ENCODE peak calls at places on chromosome 4, in six cellular contexts. T, E, C, Y, K and S are unnamed samples.

GRCh38 chr4:141142423-141142822 is 9.2 kb upstream of the RNF150 start:
- DNase-seq in C (no peak), K (no peak), Y (no peak), T (no peak), E (no peak), S (no peak)

GRCh38 chr4:84792366-84793301 is 173.9 kb downstream of the WDFY3 start:
- DNase-seq in T (no peak), C (no peak), E (no peak), K (no peak), Y (no peak), S (no peak)

GRCh38 chr4:39502034-39502658 is 25.1 kb downstream of the UGDH start:
- DNase-seq in T (no peak), E (no peak), Y (no peak), K (no peak), C (no peak), S (no peak)

GRCh38 chr4:116952530-116953108 is 132.8 kb downstream of the TRAM1L1 start:
- DNase-seq in K (no peak), E (no peak), T (no peak), C (no peak), Y (no peak), S (no peak)

GRCh38 chr4:23728393-23728792 is 161.5 kb downstream of the PPARGC1A start:
- DNase-seq in Y (no peak), E (no peak), K (peak; percentile 10), T (no peak), C (no peak), S (no peak)

GRCh38 chr4:185810746-185811508 is 1.1 kb downstream of the SORBS2 start:
- DNase-seq in E (peak; percentile 97), C (no peak), Y (no peak), T (no peak), K (no peak), S (no peak)

GRCh38 chr4:45293335-45293734 is 567.0 kb upstream of the GNPDA2 start:
- DNase-seq in E (no peak), K (no peak), C (no peak), Y (no peak), T (no peak), S (no peak)

GRCh38 chr4:184237612-184238011 is 19.9 kb upstream of the ENPP6 start:
- DNase-seq in T (no peak), E (no peak), C (no peak), Y (no peak), K (no peak), S (no peak)

GRCh38 chr4:24980064-24980690 is 50.6 kb downstream of the LGI2 start:
- DNase-seq in Y (peak; percentile 19), K (peak; percentile 41), T (peak; percentile 39), E (peak; percentile 33), C (peak; percentile 70), S (peak; percentile 26)

GRCh38 chr4:16779028-16779675 is 119.3 kb downstream of the LDB2 start:
- DNase-seq in C (no peak), K (no peak), T (no peak), Y (no peak), E (no peak), S (no peak)

GRCh38 chr4:14669418-14669817 is 332.9 kb upstream of the CPEB2 start:
- DNase-seq in C (no peak), K (no peak), Y (no peak), E (no peak), T (no peak), S (no peak)

GRCh38 chr4:176036585-176037205 is 28.9 kb upstream of the WDR17 start:
- DNase-seq in C (no peak), K (no peak), E (no peak), Y (no peak), T (no peak), S (no peak)

GRCh38 chr4:25169446-25169845 is 9.2 kb upstream of the SEPSECS start:
- DNase-seq in K (no peak), E (no peak), T (no peak), C (no peak), Y (no peak), S (no peak)

GRCh38 chr4:10963958-10964705 is 279.6 kb upstream of the CLNK start:
- DNase-seq in T (no peak), K (no peak), Y (no peak), C (no peak), E (no peak), S (no peak)

GRCh38 chr4:78292336-78292735 is 235.2 kb downstream of the FRAS1 start:
- DNase-seq in T (no peak), Y (no peak), K (no peak), E (no peak), C (no peak), S (no peak)

GRCh38 chr4:183758006-183758734 is 99.1 kb downstream of the TRAPPC11 start:
- DNase-seq in K (no peak), E (no peak), Y (no peak), T (no peak), C (peak; percentile 26), S (no peak)

GRCh38 chr4:70443329-70443728 is 28.7 kb upstream of the MUC7 start:
- DNase-seq in T (no peak), Y (no peak), C (no peak), E (no peak), K (no peak), S (no peak)

GRCh38 chr4:74623041-74623440 is 171.3 kb downstream of the BTC start:
- DNase-seq in E (peak; percentile 66), Y (no peak), K (no peak), C (peak; percentile 61), T (peak; percentile 3), S (no peak)

GRCh38 chr4:16659120-16659519 is 239.3 kb downstream of the LDB2 start:
- DNase-seq in Y (no peak), E (no peak), T (no peak), K (no peak), C (no peak), S (no peak)

GRCh38 chr4:17721496-17722360 is 59.7 kb downstream of the FAM184B start:
- DNase-seq in T (no peak), E (no peak), C (no peak), K (no peak), Y (no peak), S (no peak)

GRCh38 chr4:152981278-152981677 is 45.2 kb downstream of the FHDC1 start:
- DNase-seq in T (no peak), E (no peak), C (no peak), K (no peak), Y (no peak), S (no peak)

DNA sequence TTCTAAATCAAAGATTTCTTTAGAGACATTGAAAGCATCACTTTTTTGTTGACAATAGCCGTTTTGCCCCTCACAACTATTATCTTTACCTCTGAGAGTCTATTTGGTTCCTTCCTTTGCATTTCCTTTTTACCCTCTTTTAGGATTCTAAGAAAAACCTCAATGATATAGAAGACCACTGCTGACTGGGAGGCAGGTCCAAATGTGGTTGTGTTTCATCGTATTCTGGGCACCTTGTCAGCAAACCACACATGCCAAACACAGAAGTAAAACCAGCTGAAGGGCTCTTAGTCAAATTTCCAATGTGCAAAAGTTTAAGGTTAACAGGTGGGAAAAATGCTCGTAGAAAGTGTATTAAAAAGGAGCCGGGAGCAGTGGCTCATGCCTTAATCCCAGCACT is 5.1 kb upstream of the PRMT9 start:
- DNase-seq in E (no peak), C (no peak), K (no peak), Y (no peak), T (no peak), S (no peak)
- TF ChIP-seq TAF1 in E (no peak), C (no peak), K (no peak), Y (no peak), T (no peak), S (no peak)

GRCh38 chr4:3388461-3389185 is 53.1 kb upstream of the HGFAC start:
- DNase-seq in T (no peak), E (no peak), C (no peak), K (no peak), Y (peak; percentile 77), S (no peak)
- TF ChIP-seq POLR2A in T (peak; percentile 45), E (no peak), C (no peak), K (no peak), Y (no peak), S (peak; percentile 21)

DNA sequence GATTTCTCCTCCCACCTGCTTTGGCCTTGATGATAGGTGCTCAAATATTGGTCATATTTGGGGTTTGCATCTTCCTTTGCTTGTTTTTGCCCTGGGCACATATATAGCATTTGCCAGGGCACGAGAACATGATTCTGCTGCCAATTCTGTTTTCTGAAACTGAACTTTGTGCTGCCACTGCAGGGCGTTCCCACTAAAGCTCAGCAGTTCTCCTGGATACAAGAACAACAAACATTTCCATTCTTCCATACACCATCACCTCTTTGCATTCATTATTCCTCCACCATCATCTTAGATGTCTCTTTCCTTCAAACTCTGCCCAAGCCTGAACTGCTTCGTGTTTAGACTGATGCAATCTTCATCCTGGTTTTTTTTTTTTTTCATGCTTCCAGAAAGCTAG is 36.3 kb upstream of the GATB start:
- DNase-seq in C (no peak), Y (no peak), K (no peak), E (no peak), T (no peak), S (no peak)
- TF ChIP-seq TAF1 in C (no peak), Y (no peak), K (no peak), E (no peak), T (no peak), S (no peak)

GRCh38 chr4:121873604-121874003 is 3.3 kb upstream of the BBS7 start:
- DNase-seq in E (no peak), K (no peak), Y (peak; percentile 17), T (no peak), C (no peak), S (no peak)

GRCh38 chr4:121876070-121876469 is 5.8 kb upstream of the BBS7 start:
- DNase-seq in T (no peak), K (no peak), Y (no peak), E (no peak), C (no peak), S (no peak)

GRCh38 chr4:121875663-121876062 is 5.4 kb upstream of the BBS7 start:
- DNase-seq in E (no peak), T (no peak), Y (no peak), K (no peak), C (no peak), S (no peak)

GRCh38 chr4:121869841-121870822 is at the start of gene BBS7:
- DNase-seq in Y (peak; percentile 81), K (peak; percentile 94), T (peak; percentile 78), E (peak; percentile 94), C (peak; percentile 95), S (peak; percentile 73)
- TF ChIP-seq POLR2A in Y (peak; percentile 88), K (peak; percentile 91), T (peak; percentile 39), E (peak; percentile 64), C (peak; percentile 81), S (peak; percentile 88)

DNA sequence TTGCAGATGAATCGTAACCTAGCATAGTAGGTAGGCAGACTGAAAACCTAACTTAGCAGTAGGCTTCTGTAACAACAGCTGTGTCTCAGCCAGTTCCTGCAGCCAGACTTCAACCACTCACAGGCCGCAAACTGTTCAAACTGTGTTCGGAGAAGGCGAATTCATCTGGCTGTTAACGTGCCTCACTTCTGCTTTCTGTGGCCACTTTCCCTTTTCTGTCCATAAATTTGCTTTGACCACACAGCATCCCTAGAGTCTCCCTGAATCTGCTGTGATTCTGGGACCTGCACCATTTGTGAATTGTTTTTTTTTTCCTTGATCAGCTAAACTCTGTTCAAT is 15.3 kb downstream of the HTT-AS start:
- DNase-seq in E (no peak), T (no peak), K (no peak), Y (no peak), C (no peak), S (peak; percentile 59)
- TF ChIP-seq TAF1 in E (no peak), T (no peak), K (no peak), Y (no peak), C (no peak), S (no peak)